ENCODE peak calls at places on chromosomes 11 and 22, in five cellular contexts. S is cardiac muscle cell, B is foreskin fibroblast, M is lung, X is esophagus squamous epithelium. T is an unnamed sample.

GRCh38 chr11:36399745-36400144 is 103.7 kb downstream of the PRR5L start:
- DNase-seq in X (no peak), B (no peak), S (no peak), M (no peak), T (no peak)

GRCh38 chr11:68750197-68750987 is 928 bp downstream of the TESMIN start:
- DNase-seq in X (no peak), M (no peak), S (no peak), B (no peak), T (no peak)

GRCh38 chr11:65613091-65613928 is 711 bp downstream of the MAP3K11 start:
- DNase-seq in S (peak), M (no peak), B (no peak), X (no peak), T (no peak)

GRCh38 chr22:30985561-30986208 is 16.6 kb downstream of the TUG1 start:
- DNase-seq in M (no peak), B (no peak), X (no peak), S (no peak), T (no peak)

GRCh38 chr11:82898242-82898641 is 2.0 kb downstream of the PRCP start:
- DNase-seq in B (no peak), S (no peak), M (no peak), X (no peak), T (no peak)

GRCh38 chr11:76626266-76626665 is 44.3 kb downstream of the LRRC32 start:
- DNase-seq in X (no peak), B (no peak), M (no peak), S (no peak), T (no peak)

GRCh38 chr11:21556936-21557335 is 635.9 kb upstream of the ANO5 start:
- DNase-seq in B (no peak), M (no peak), X (no peak), S (no peak), T (no peak)

GRCh38 chr22:30129636-30130035 is 49.4 kb downstream of the HORMAD2 start:
- DNase-seq in S (no peak), X (no peak), B (no peak), M (no peak), T (no peak)

GRCh38 chr11:68383976-68384501 is 71.6 kb downstream of the LRP5 start:
- DNase-seq in B (peak), M (peak), S (peak), X (no peak), T (peak)

GRCh38 chr11:9982127-9982795 is 311.8 kb downstream of the SBF2 start:
- DNase-seq in B (peak), S (no peak), M (no peak), X (no peak), T (peak)

GRCh38 chr22:24427500-24428164 is at the start of gene ADORA2A:
- DNase-seq in S (no peak), B (no peak), X (peak), M (no peak), T (no peak)

GRCh38 chr11:33454264-33454663 is 197.1 kb downstream of the HIPK3 start:
- DNase-seq in S (no peak), B (no peak), M (no peak), X (no peak), T (no peak)

GRCh38 chr11:61334434-61335354 is 1.7 kb downstream of the TKFC start:
- DNase-seq in X (no peak), B (peak), S (no peak), M (no peak), T (peak)

GRCh38 chr22:36925388-36926290 is 12.2 kb downstream of the CSF2RB start:
- DNase-seq in X (no peak), M (no peak), B (peak), S (no peak), T (no peak)

GRCh38 chr11:57787920-57788716 is 26.5 kb downstream of the CTNND1 start:
- DNase-seq in X (no peak), S (no peak), M (no peak), B (no peak), T (no peak)

GRCh38 chr22:20244744-20245576 is 23.2 kb downstream of the RTN4R start:
- DNase-seq in X (no peak), S (no peak), M (no peak), B (no peak), T (no peak)

GRCh38 chr11:86208572-86208971 is 36.0 kb upstream of the EED start:
- DNase-seq in M (no peak), B (no peak), S (no peak), X (no peak), T (no peak)

GRCh38 chr11:111540114-111540920 is at the start of gene LAYN:
- DNase-seq in M (no peak), X (no peak), B (peak), S (peak), T (peak)

GRCh38 chr11:64788321-64789215 is 10.2 kb upstream of the SF1 start:
- DNase-seq in B (no peak), X (no peak), S (no peak), M (no peak), T (no peak)

GRCh38 chr11:120941000-120941399 is 82.9 kb upstream of the TBCEL start:
- DNase-seq in S (no peak), M (no peak), X (no peak), B (no peak), T (no peak)

GRCh38 chr11:106840146-106840545 is 178.1 kb downstream of the GUCY1A2 start:
- DNase-seq in X (no peak), B (no peak), M (no peak), S (no peak), T (no peak)

GRCh38 chr11:123132881-123133280 is 62.2 kb downstream of the CLMP start:
- DNase-seq in M (no peak), B (no peak), X (no peak), S (no peak), T (no peak)

GRCh38 chr11:116808262-116809175 is 14.6 kb downstream of the APOA4 start:
- DNase-seq in M (peak), B (peak), X (no peak), S (no peak), T (no peak)

GRCh38 chr22:35782504-35782903 is 64.8 kb downstream of the APOL5 start:
- DNase-seq in X (no peak), B (peak), M (no peak), S (no peak), T (peak)

GRCh38 chr11:27217948-27218410 is 145.0 kb downstream of the CCDC34 start:
- DNase-seq in X (no peak), M (no peak), S (no peak), B (peak), T (peak)

GRCh38 chr11:6488342-6488741 is 7.0 kb downstream of the TIMM10B start:
- DNase-seq in M (no peak), X (no peak), B (no peak), S (no peak), T (no peak)

GRCh38 chr11:57763568-57763967 is 2.0 kb downstream of the CTNND1 start:
- DNase-seq in B (no peak), X (no peak), M (no peak), S (peak), T (peak)

GRCh38 chr22:46362934-46363515 is 27.5 kb downstream of the TRMU start:
- DNase-seq in M (no peak), S (no peak), B (no peak), X (no peak), T (no peak)

GRCh38 chr11:16607675-16608644 is 130.5 kb upstream of the C11orf58 start:
- DNase-seq in B (no peak), S (peak), M (peak), X (no peak), T (peak)

GRCh38 chr11:36411202-36411640 is 98.9 kb downstream of the TRAF6 start:
- DNase-seq in M (peak), S (no peak), B (no peak), X (no peak), T (no peak)

DNA sequence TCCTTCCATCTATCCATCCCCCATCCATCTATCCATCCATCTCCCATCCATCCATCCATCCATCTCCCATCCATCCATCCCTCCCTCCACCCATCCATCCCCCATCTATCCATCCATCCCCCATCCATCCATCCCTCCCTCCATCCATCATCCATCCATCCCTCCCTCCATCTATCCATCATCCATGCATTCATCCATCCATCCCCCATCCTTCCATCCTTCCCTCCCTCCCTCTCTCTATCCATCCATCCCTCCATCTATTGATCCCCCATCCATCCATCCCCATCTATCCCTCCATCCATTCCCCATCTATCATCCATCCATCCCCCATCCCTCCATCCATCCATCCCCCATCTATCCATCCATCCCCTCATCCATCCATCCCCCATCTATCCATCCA is 96.7 kb downstream of the MPPED1 start:
- DNase-seq in M (no peak), S (no peak), B (no peak), X (no peak), T (no peak)
- H3K4me3 ChIP-seq in M (no peak), S (no peak), B (no peak), X (no peak), T (no peak)

GRCh38 chr22:19105867-19106802 is 16.1 kb downstream of the DGCR2 start:
- DNase-seq in X (no peak), M (no peak), B (no peak), S (no peak), T (no peak)
- TF ChIP-seq CTCF in X (no peak), M (no peak), B (no peak), S (no peak), T (no peak)

GRCh38 chr11:62504158-62504973 is 42.2 kb downstream of the AHNAK start:
- DNase-seq in M (peak), S (peak), B (no peak), X (no peak), T (no peak)
- H3K4me3 ChIP-seq in M (no peak), S (no peak), B (no peak), X (no peak), T (no peak)

DNA sequence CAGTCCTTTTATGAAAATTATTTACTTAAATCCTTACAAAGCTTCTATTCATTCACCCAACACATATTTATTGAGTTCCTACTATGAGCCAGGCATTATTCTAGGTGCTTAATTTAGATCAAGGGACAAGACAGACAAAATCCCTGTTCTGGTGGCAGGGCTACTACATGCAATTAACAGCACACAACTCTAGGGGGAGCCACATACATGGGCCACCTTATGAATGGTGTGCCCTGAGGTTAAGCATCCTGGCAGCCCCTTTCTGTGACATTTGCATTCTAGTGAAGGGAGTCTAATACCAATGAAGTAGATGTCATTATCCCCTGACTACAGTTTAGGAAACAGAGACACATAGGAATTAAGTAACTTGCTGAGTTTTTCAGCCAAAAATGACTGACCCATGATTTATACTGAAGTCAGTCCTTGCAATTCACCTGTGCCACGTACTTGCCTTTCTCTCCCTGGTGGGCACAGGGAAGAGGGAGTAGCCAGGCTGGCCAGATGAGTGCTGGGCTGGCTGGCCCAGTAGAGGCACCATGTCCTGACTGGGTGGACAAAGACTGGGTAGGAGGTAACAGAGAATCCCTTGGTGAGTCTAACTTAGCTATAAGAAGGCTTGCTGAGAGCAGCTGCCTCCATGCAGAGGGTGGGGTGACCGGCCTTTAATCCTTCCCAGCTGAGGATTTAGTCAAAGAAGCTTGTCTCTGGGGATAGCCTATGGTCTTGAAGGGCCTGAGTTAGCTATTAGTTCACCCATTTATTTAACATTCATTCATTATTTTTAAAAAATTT is 52.0 kb upstream of the ELF5 start:
- DNase-seq in S (no peak), M (no peak), B (no peak), X (no peak), T (no peak)
- TF ChIP-seq CTCF in S (peak), M (no peak), B (peak), X (no peak), T (peak)

GRCh38 chr11:128628686-128629085 is 41.3 kb upstream of the ETS1 start:
- DNase-seq in X (no peak), B (no peak), S (no peak), M (no peak), T (no peak)
- H3K4me3 ChIP-seq in X (no peak), B (no peak), S (no peak), M (no peak), T (no peak)

T was measured in astrocyte of the spinal cord.